ENCODE peak calls at places on chromosomes 6 and 20, in nine cellular contexts. Y, S, X, W, E, T, O, K and A are unnamed samples. For H3K4me1, the result is how much of the 10 kb centered on the place peaks cover.

GRCh38 chr6:40714143-40714542 is 127.0 kb upstream of the LRFN2 start:
- DNase-seq in Y (no peak), S (no peak), X (no peak), W (no peak), E (no peak), T (no peak), O (no peak), K (no peak), A (no peak)

GRCh38 chr20:59402697-59403096 is 102.3 kb downstream of the EDN3 start:
- DNase-seq in Y (peak), S (no peak), X (no peak), W (peak), E (no peak), T (no peak), O (no peak), K (no peak), A (no peak)

GRCh38 chr6:34745277-34746103 is 11.8 kb upstream of the SNRPC start:
- DNase-seq in Y (no peak), S (peak), X (no peak), W (no peak), E (no peak), T (no peak), O (peak), K (peak), A (no peak)

GRCh38 chr6:143333081-143333480 is 117.4 kb downstream of the ADAT2 start:
- DNase-seq in Y (peak), S (no peak), X (no peak), W (no peak), E (no peak), T (no peak), O (no peak), K (no peak), A (no peak)

GRCh38 chr20:61923371-61924166 is 142.1 kb downstream of the TAF4 start:
- DNase-seq in Y (no peak), S (peak), X (no peak), W (no peak), E (no peak), T (no peak), O (no peak), K (no peak), A (no peak)

GRCh38 chr6:56364482-56365313 is 117.3 kb upstream of the COL21A1 start:
- DNase-seq in Y (no peak), S (no peak), X (no peak), W (peak), E (no peak), T (no peak), O (no peak), K (no peak), A (no peak)

GRCh38 chr6:35629876-35630378 is 58.8 kb downstream of the FKBP5 start:
- DNase-seq in Y (no peak), S (no peak), X (no peak), W (no peak), E (no peak), T (no peak), O (no peak), K (no peak), A (no peak)

GRCh38 chr6:63706630-63707029 is 71.0 kb downstream of the PHF3 start:
- DNase-seq in Y (no peak), S (no peak), X (no peak), W (no peak), E (no peak), T (no peak), O (no peak), K (no peak), A (no peak)

GRCh38 chr6:110085285-110085684 is 94.2 kb downstream of the WASF1 start:
- DNase-seq in Y (no peak), S (no peak), X (no peak), W (no peak), E (no peak), T (no peak), O (no peak), K (no peak), A (no peak)

GRCh38 chr6:3355358-3356055 is 96.8 kb downstream of the PSMG4 start:
- DNase-seq in Y (no peak), S (no peak), X (peak), W (no peak), E (peak), T (peak), O (no peak), K (peak), A (peak)

GRCh38 chr6:123550052-123550617 is 86.6 kb downstream of the TRDN start:
- DNase-seq in Y (peak), S (no peak), X (no peak), W (no peak), E (no peak), T (no peak), O (no peak), K (no peak), A (no peak)

GRCh38 chr20:21808863-21809664 is 103.6 kb downstream of the PAX1 start:
- DNase-seq in Y (peak), S (no peak), X (peak), W (peak), E (no peak), T (no peak), O (peak), K (peak), A (peak)

GRCh38 chr6:169930799-169931198 is 179.4 kb downstream of the ERMARD start:
- DNase-seq in Y (peak), S (no peak), X (no peak), W (no peak), E (no peak), T (no peak), O (no peak), K (no peak), A (no peak)

GRCh38 chr6:91482498-91482897 is 895.6 kb upstream of the MAP3K7 start:
- DNase-seq in Y (no peak), S (no peak), X (no peak), W (no peak), E (no peak), T (no peak), O (no peak), K (no peak), A (no peak)

GRCh38 chr20:1938464-1939269 is 43.5 kb downstream of the SIRPA start:
- DNase-seq in Y (no peak), S (no peak), X (no peak), W (no peak), E (peak), T (no peak), O (no peak), K (no peak), A (peak)

GRCh38 chr20:52812231-52812847 is 159.8 kb upstream of the TSHZ2 start:
- DNase-seq in Y (peak), S (no peak), X (no peak), W (no peak), E (no peak), T (no peak), O (no peak), K (no peak), A (no peak)

GRCh38 chr6:161164182-161164625 is 109.7 kb downstream of the AGPAT4 start:
- DNase-seq in Y (no peak), S (peak), X (no peak), W (no peak), E (peak), T (no peak), O (no peak), K (no peak), A (no peak)

GRCh38 chr20:11271920-11272594 is 598.3 kb upstream of the JAG1 start:
- DNase-seq in Y (no peak), S (no peak), X (no peak), W (no peak), E (no peak), T (no peak), O (no peak), K (no peak), A (peak)

GRCh38 chr6:154763650-154764049 is 30.4 kb downstream of the SCAF8 start:
- DNase-seq in Y (no peak), S (no peak), X (no peak), W (no peak), E (no peak), T (no peak), O (no peak), K (no peak), A (no peak)

GRCh38 chr6:135535989-135536414 is 38.5 kb upstream of the AHI1 start:
- DNase-seq in Y (peak), S (no peak), X (no peak), W (peak), E (no peak), T (no peak), O (no peak), K (no peak), A (no peak)

GRCh38 chr20:45779011-45779915 is 12.4 kb downstream of the WFDC3 start:
- DNase-seq in Y (peak), S (peak), X (peak), W (no peak), E (peak), T (peak), O (peak), K (peak), A (peak)

GRCh38 chr6:73134588-73134987 is 90.7 kb downstream of the KHDC1L start:
- DNase-seq in Y (peak), S (no peak), X (no peak), W (peak), E (no peak), T (no peak), O (no peak), K (peak), A (peak)

GRCh38 chr6:165091121-165091785 is 218.2 kb downstream of the C6orf118 start:
- DNase-seq in Y (no peak), S (no peak), X (no peak), W (no peak), E (no peak), T (no peak), O (no peak), K (no peak), A (no peak)

GRCh38 chr6:47478233-47479155 is 905 bp downstream of the CD2AP start:
- DNase-seq in Y (peak), S (peak), X (no peak), W (no peak), E (no peak), T (no peak), O (no peak), K (peak), A (peak)

GRCh38 chr6:7143161-7143974 is 35.6 kb downstream of the RREB1 start:
- DNase-seq in Y (no peak), S (no peak), X (no peak), W (no peak), E (no peak), T (no peak), O (no peak), K (no peak), A (no peak)

GRCh38 chr6:24489881-24490280 is 503 bp upstream of the GPLD1 start:
- DNase-seq in Y (no peak), S (no peak), X (no peak), W (no peak), E (no peak), T (no peak), O (no peak), K (no peak), A (peak)

GRCh38 chr6:108501559-108501958 is 59.2 kb upstream of the FOXO3 start:
- DNase-seq in Y (no peak), S (no peak), X (no peak), W (no peak), E (no peak), T (no peak), O (no peak), K (no peak), A (no peak)

GRCh38 chr6:134061440-134061839 is 9.0 kb upstream of the SLC2A12 start:
- DNase-seq in Y (no peak), S (no peak), X (no peak), W (no peak), E (no peak), T (no peak), O (peak), K (no peak), A (no peak)

DNA sequence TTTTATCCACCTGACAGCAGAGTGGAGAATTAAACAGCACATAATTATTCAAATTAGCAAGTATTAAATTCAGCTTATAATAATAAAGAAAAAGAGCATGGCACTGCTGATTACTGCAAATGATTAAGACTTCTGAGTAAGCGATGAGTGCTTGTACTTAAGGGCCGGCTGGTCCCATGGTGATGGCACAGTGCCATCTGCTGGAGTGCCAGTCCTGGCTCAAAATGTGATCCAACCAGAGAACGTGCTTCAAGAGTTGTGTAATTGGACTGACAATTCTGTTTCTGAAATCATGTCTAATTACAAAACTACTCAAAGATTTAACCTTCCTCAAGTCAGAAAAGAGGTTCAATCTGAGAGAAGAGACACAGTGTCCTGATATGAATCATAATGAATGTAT is 181.6 kb upstream of the RGS17 start:
- DNase-seq in Y (peak), S (no peak), X (no peak), W (peak), E (no peak), T (no peak), O (peak), K (peak), A (no peak)
- TF ChIP-seq EP300 in Y (no peak), S (no peak), X (no peak), W (no peak), E (no peak), T (no peak), O (no peak), K (no peak), A (no peak)

GRCh38 chr6:37628611-37629320 is 68.9 kb downstream of the MDGA1 start:
- DNase-seq in Y (no peak), S (no peak), X (no peak), W (no peak), E (peak), T (no peak), O (no peak), K (no peak), A (no peak)

GRCh38 chr6:37625591-37626374 is 71.9 kb downstream of the MDGA1 start:
- DNase-seq in Y (no peak), S (no peak), X (no peak), W (no peak), E (no peak), T (no peak), O (no peak), K (no peak), A (no peak)

GRCh38 chr6:37624606-37625574 is 72.8 kb downstream of the MDGA1 start:
- DNase-seq in Y (no peak), S (no peak), X (no peak), W (peak), E (no peak), T (no peak), O (peak), K (peak), A (peak)

GRCh38 chr6:37624121-37624520 is 73.6 kb downstream of the MDGA1 start:
- DNase-seq in Y (peak), S (no peak), X (no peak), W (no peak), E (no peak), T (no peak), O (no peak), K (no peak), A (no peak)

GRCh38 chr6:37626915-37627314 is 70.8 kb downstream of the MDGA1 start:
- DNase-seq in Y (no peak), S (no peak), X (no peak), W (no peak), E (no peak), T (no peak), O (no peak), K (no peak), A (no peak)
- H3K4me1 ChIP-seq in Y (half or more), S (under half), X (under half), W (under half), E (under half), T (under half), O (under half), K (under half), A (under half)

DNA sequence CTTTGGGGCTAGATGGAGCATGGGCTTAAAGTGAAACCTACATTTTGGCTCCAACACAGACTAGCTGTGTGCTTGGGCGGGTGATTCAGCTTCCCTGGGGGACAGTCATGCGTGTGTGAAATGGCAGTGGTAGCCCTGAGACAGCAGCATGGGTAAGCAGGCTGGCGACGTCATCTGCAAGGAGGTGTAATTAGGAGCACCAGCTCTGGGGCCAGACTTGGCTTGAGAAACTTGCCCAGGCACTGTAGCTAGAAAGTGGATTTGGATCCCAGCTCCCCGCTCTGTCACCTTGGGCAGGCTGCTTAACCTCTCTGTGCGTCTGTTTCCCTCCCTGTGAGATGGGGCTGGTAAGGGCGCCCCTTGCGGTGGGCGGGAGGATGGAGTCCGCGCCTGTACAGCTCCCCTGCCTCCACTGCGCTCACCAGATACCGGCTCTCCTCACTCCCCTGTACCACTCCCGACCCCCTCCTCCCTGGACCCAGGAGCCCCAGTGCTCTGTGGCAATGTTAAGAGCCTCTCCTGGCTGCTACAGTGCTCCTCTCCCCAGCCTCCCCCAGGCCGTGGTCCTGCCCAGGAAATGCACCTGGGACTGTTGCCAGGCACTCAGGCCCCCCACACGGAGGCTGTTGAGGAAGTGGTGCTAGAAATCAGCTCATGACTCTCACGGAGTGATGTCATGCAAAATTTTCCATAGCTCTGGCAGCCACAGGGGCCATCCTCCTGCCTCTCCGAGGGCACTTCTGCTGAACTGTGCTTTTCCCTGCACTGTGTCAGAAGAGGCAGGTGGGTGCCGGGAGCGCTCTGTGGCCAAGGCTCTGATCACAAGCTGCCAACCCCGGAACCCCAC is 44.6 kb downstream of the SYNJ2 start:
- DNase-seq in Y (peak), S (peak), X (peak), W (peak), E (peak), T (peak), O (peak), K (peak), A (peak)
- H3K4me3 ChIP-seq in Y (no peak), S (peak), X (peak), W (no peak), E (peak), T (no peak), O (no peak), K (peak), A (no peak)

GRCh38 chr20:3724356-3724755 is 8.1 kb upstream of the HSPA12B start:
- DNase-seq in Y (no peak), S (no peak), X (no peak), W (no peak), E (no peak), T (no peak), O (no peak), K (no peak), A (no peak)

GRCh38 chr20:3720626-3721025 is 8.2 kb upstream of the SIGLEC1 start:
- DNase-seq in Y (no peak), S (no peak), X (no peak), W (no peak), E (no peak), T (no peak), O (no peak), K (no peak), A (no peak)

GRCh38 chr20:3723284-3723683 is 9.2 kb upstream of the HSPA12B start:
- DNase-seq in Y (no peak), S (no peak), X (no peak), W (no peak), E (no peak), T (no peak), O (no peak), K (no peak), A (no peak)

GRCh38 chr20:3720068-3720467 is 7.7 kb upstream of the SIGLEC1 start:
- DNase-seq in Y (no peak), S (no peak), X (no peak), W (no peak), E (no peak), T (no peak), O (no peak), K (no peak), A (no peak)

DNA sequence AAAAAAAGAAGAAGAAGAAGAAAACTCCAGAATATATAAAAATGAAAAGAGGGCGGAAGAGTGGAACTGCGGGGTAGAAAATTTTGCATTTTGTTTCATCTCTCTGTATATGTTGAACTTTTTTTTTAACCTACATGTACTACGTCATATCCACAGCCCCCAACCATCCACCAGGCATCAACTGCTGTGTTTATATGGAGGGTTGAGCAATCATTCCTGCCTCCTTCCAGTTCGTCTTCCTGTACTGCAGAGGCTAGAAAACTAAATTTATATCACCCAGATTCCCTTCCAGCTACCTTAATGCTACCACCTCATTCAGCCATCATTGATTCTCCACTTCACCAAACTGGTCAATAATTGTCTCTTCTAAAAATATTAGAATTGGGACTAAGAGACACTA is 9.5 kb upstream of the SIGLEC1 start:
- DNase-seq in Y (no peak), S (no peak), X (no peak), W (no peak), E (no peak), T (no peak), O (no peak), K (no peak), A (no peak)
- TF ChIP-seq EP300 in Y (no peak), S (no peak), X (no peak), W (no peak), E (no peak), T (no peak), O (no peak), K (no peak), A (no peak)

GRCh38 chr6:21749754-21750153 is 156.2 kb downstream of the SOX4 start:
- DNase-seq in Y (no peak), S (no peak), X (no peak), W (peak), E (no peak), T (no peak), O (no peak), K (no peak), A (no peak)
- H3K4me1 ChIP-seq in Y (half or more), S (under half), X (under half), W (under half), E (under half), T (under half), O (under half), K (under half), A (under half)

DNA sequence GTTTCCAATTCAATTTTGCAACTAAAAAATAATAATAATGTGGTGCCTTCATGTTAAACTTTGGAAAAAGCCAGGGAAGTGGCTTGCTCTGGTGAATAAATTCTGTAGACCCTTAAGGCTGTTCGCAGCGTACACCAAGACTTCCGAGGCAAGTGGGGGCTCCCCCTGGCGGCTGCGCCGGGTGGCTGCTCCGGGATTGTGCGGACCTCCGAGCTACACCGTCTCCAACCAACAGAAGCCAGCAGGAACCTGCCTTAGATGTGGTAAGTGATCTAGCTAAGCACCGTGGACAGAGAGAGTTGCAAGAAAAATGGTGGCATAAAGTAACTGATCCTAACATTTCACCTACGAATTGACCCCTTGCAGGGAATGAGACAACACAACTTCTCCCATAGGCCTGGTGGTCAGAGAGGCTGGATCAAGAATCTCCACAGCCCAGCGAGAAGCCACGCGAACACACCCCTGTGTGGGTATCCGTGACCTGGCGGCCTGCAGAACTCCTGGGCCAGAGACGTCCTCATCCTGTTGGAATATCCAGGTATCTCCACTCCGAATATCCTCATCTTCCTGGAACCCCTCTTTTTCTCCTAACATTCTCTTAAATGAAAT is 69.6 kb downstream of the TBXT start:
- DNase-seq in Y (peak), S (no peak), X (peak), W (peak), E (peak), T (peak), O (peak), K (peak), A (peak)
- H3K4me3 ChIP-seq in Y (peak), S (peak), X (peak), W (peak), E (peak), T (peak), O (peak), K (peak), A (peak)